ENCODE peak calls at places on chromosomes 1 and 21, in six cellular contexts. N is A549, Y is tibial nerve, P is fibroblast of lung, V is thyroid gland, T is pancreas. U is an unnamed sample.
A peak's percentile ranks its signal among the peaks of the same experiment; 100 is the strongest.

GRCh38 chr1:185939142-185939541 is 205.0 kb downstream of the HMCN1 start:
- DNase-seq in N (no peak), P (no peak), T (no peak), Y (no peak), V (no peak), U (no peak)

GRCh38 chr1:29062157-29062942 is 61.4 kb downstream of the TMEM200B start:
- DNase-seq in V (no peak), N (no peak), P (no peak), Y (no peak), T (no peak), U (no peak)

GRCh38 chr21:16116798-16117197 is 387.0 kb downstream of the USP25 start:
- DNase-seq in Y (no peak), T (no peak), N (peak; percentile 45), V (no peak), P (peak; percentile 53), U (no peak)

GRCh38 chr1:159208460-159208825 is 3.8 kb downstream of the ACKR1 start:
- DNase-seq in V (no peak), P (no peak), Y (no peak), N (no peak), T (no peak), U (no peak)

GRCh38 chr21:32382108-32382601 is 10.7 kb downstream of the URB1 start:
- DNase-seq in V (no peak), Y (no peak), T (no peak), P (no peak), N (peak; percentile 55), U (no peak)

GRCh38 chr1:156050376-156050775 is 3.2 kb downstream of the UBQLN4 start:
- DNase-seq in V (no peak), N (no peak), Y (no peak), P (no peak), T (no peak), U (no peak)

GRCh38 chr21:33478858-33479678 is 706 bp downstream of the TMEM50B start:
- DNase-seq in Y (no peak), V (peak; percentile 57), T (no peak), P (peak; percentile 27), N (peak; percentile 18), U (peak; percentile 69)

GRCh38 chr1:14113271-14113670 is 413.3 kb downstream of the PRDM2 start:
- DNase-seq in N (no peak), T (no peak), Y (no peak), P (no peak), V (no peak), U (no peak)

GRCh38 chr1:115036814-115037535 is 7.3 kb downstream of the TSHB start:
- DNase-seq in P (no peak), T (no peak), Y (no peak), N (no peak), V (no peak), U (no peak)

GRCh38 chr1:218874313-218874712 is 299.4 kb upstream of the LYPLAL1 start:
- DNase-seq in T (no peak), P (peak; percentile 87), Y (no peak), N (peak; percentile 68), V (no peak), U (no peak)

DNA sequence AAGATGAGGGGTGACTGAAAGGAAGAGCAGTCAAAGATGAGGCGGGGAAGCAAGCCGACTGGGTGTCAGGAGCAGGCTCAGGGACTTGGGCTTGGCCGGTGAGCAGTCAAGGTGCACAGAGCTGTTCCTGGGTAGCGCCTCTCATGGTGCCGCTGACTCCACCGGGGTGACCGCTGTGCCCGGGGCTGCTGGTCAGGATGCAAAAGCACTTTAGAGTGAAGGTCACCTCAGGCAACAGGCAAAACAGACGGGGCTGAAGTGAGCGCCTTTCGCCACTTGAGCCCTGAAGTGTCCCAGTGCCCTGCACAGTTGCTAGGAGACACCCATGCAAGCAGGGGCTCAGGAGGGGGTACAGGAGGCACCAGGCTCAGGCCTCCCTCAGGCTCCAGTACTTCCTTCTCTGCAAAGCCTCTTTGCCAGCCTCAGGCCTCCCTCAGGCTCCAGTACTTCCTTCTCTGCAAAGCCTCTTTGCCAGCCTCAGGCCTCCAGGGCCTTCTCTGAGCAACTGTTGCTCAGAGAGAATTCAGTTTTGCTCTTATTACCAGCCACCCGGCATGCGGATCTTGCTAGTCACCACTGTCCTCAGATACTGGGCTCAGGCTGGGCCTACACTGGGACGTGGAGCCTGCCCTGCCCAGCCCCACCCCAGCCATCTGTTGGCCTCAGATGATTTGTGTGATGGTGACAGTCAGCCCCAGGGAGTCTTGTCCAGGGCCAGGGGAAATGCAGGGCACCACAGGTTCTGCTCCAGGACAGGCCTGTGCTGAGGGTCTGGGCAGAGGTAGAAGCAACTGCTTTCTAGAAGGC is 99.7 kb upstream of the IRF2BP2 start:
- DNase-seq in T (no peak), Y (no peak), P (no peak), N (no peak), V (peak; percentile 97), U (no peak)
- H3K27ac ChIP-seq in T (peak overlapping the region; percentile 17), Y (no peak overlapping the region), P (no peak overlapping the region), N (no peak overlapping the region), V (peak overlapping the region; percentile 96), U (no peak overlapping the region)

DNA sequence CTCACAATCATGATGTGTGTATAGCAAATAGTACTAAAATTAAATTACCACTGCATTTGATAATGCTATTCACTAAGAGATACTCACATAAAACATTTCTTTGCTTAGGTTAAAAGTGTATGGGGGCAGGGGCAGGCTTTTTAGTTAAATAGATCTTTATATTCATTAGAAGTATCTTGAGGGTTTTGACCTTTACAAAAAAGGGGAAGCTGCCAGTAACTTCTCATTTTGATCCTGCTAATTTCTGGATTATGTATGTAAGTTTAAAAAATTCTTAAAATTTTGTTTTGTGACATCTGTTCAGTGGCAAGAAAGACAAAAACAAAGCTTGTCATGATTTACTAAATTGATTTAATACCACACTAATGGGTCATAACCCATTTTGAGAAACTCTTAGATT is 45.8 kb upstream of the S1PR1 start:
- DNase-seq in V (no peak), Y (no peak), T (no peak), P (no peak), N (no peak), U (no peak)
- H3K4me1 ChIP-seq in V (no peaks in the 10 kb centered on the region), Y (no peaks in the 10 kb centered on the region), T (no peaks in the 10 kb centered on the region), P (no peaks in the 10 kb centered on the region), N (no peaks in the 10 kb centered on the region), U (no peaks in the 10 kb centered on the region)

DNA sequence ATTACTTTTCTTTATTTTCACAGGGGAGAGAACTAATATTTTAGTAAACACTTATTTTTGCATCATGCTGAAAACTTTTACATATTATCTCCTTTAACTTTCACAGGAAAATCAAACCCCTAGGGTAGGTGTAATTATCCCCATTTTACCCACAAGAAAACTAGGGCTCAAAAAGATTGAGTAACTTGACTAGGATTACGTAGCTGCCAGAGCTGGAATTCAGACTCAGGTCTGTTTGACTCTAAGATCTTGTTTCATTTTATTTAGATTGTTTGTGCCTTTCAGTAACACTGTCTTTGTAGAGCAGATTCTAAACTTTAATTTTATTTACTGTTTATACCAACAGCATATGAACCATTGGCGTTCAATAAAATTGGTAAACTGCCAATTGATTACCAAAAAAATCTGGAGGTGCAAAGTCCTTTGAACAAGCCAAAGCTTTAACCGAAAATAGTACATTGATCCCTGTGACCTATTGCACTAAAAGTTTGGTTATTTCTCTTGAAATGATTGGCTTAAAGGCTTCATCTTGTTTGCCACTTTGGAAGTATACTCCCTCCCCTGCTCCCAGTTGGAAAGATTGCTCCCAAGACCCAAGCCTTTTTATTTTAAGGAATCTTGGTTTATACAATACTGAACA is 71.0 kb upstream of the WDR26 start:
- DNase-seq in T (no peak), N (no peak), Y (no peak), P (no peak), V (no peak), U (no peak)
- H3K27ac ChIP-seq in T (peak overlapping the region; percentile 26), N (no peak overlapping the region), Y (no peak overlapping the region), P (no peak overlapping the region), V (no peak overlapping the region), U (peak overlapping the region; percentile 80)

GRCh38 chr1:40743452-40743851 is 40.1 kb upstream of the KCNQ4 start:
- DNase-seq in P (no peak), T (no peak), V (no peak), Y (no peak), N (no peak), U (no peak)

GRCh38 chr1:40745180-40745579 is 38.4 kb upstream of the KCNQ4 start:
- DNase-seq in T (no peak), P (peak; percentile 59), Y (no peak), V (no peak), N (no peak), U (no peak)

GRCh38 chr1:40746344-40747090 is 37.1 kb upstream of the KCNQ4 start:
- DNase-seq in P (no peak), V (no peak), Y (no peak), N (no peak), T (no peak), U (no peak)

GRCh38 chr1:40742363-40743061 is 41.1 kb upstream of the KCNQ4 start:
- DNase-seq in Y (no peak), N (no peak), T (no peak), P (no peak), V (no peak), U (no peak)

GRCh38 chr1:40743860-40744259 is 39.7 kb upstream of the KCNQ4 start:
- DNase-seq in P (no peak), T (no peak), Y (no peak), V (no peak), N (no peak), U (no peak)
- H3K4me1 ChIP-seq in P (peaks cover 6% of the 10 kb centered on the region), T (no peaks in the 10 kb centered on the region), Y (peaks cover 34% of the 10 kb centered on the region), V (peaks cover 7% of the 10 kb centered on the region), N (peaks cover 18% of the 10 kb centered on the region), U (peaks cover 6% of the 10 kb centered on the region)

DNA sequence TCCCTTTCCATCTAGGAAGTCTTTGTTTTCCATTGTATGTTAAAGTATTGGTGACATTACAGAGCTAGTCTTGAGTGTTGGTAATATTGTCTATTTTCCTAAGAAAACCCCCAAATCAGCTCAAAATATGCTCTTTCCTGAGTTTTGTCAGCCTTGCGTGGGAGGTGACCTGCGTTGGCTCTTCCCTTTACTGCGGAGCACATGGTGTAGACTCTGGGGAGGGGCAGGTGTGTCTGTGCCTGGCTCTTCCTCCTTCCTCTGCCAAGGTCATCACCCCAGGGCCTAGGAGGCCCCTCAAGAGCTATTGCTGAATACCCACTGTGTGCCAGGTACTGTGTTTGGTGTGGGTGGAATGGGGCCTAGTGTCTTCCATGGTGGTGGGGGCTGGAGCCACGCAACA is 33.4 kb downstream of the CACNA1E start:
- DNase-seq in Y (no peak), V (no peak), T (no peak), N (no peak), P (no peak), U (no peak)
- H3K27ac ChIP-seq in Y (no peak overlapping the region), V (no peak overlapping the region), T (no peak overlapping the region), N (no peak overlapping the region), P (no peak overlapping the region), U (no peak overlapping the region)

DNA sequence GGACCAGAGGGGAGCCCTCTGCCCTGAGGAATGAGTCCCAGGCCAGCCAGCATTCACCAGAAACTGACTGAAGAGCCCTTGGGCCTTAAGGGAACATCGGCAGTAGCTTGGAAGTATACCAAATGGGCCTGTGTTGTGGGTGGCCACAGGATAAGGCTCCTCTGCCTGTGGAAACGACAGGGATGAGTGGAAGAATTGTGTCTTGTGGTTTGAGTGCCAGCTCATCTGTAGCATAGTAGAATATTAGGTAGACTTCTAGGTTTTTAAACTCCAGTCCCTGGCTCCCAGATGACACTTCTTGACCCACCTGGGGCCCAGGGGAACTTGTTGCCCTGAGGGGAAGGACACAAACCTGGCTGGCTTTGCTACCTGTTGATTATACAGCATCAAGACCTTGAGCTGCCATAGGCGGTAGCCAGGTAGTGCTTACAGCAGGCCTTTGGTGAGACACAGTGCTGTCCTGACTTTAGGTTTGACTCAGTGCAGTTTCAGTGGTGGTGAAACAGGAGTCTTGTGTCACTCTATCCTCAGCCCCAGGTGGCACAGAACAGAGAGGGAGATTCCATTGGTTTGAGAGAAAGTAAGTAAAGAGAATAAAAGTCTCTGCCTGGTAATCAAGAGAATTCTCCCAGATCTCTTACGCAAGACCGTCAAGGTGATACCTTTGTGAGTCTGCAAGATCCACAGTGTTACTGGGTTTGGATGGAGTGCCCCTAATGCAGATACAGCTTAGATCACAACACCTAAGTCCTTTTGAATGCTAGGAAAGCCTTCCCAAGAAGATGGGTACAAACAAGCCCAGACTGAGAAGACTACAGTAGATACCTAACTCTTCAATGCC is 50.2 kb downstream of the RABGAP1L start:
- DNase-seq in Y (no peak), V (no peak), N (no peak), P (no peak), T (no peak), U (no peak)
- H3K4me1 ChIP-seq in Y (no peaks in the 10 kb centered on the region), V (no peaks in the 10 kb centered on the region), N (no peaks in the 10 kb centered on the region), P (no peaks in the 10 kb centered on the region), T (no peaks in the 10 kb centered on the region), U (no peaks in the 10 kb centered on the region)

U was measured in right lobe of liver.